ENCODE peak calls at places on chromosomes 2 and 18, in eight cellular contexts. N is K562, U is gastrocnemius medialis, A is testis, Y is HCT116, P is NB4, R is A549, W is thyroid gland. X is an unnamed sample.

GRCh38 chr2:239129147-239129896 is 271.5 kb downstream of the HDAC4 start:
- DNase-seq in N (no peak), U (no peak), A (no peak), Y (no peak), P (no peak), R (no peak), W (no peak), X (no peak)

GRCh38 chr18:41734917-41735316 is 220.1 kb upstream of the PIK3C3 start:
- DNase-seq in N (no peak), U (no peak), A (no peak), Y (no peak), P (no peak), R (no peak), W (no peak), X (no peak)

GRCh38 chr2:59006204-59006603 is 765.1 kb upstream of the FANCL start:
- DNase-seq in N (no peak), U (no peak), A (no peak), Y (no peak), P (no peak), R (no peak), W (no peak), X (no peak)

GRCh38 chr2:110991951-110992350 is 128.8 kb upstream of the BCL2L11 start:
- DNase-seq in N (no peak), U (no peak), A (no peak), Y (no peak), P (no peak), R (no peak), W (no peak), X (no peak)

GRCh38 chr2:38722271-38723115 is 28.7 kb downstream of the SRSF7 start:
- DNase-seq in N (no peak), U (peak; percentile 18), A (no peak), Y (no peak), P (no peak), R (no peak), W (no peak), X (no peak)

GRCh38 chr2:197307933-197308521 is 2.6 kb downstream of the ANKRD44 start:
- DNase-seq in N (no peak), U (no peak), A (no peak), Y (no peak), P (peak; percentile 46), R (no peak), W (no peak), X (no peak)

GRCh38 chr2:81495556-81495955 is 1191.0 kb upstream of the LRRTM1 start:
- DNase-seq in N (no peak), U (no peak), A (no peak), Y (no peak), P (no peak), R (no peak), W (no peak), X (no peak)

GRCh38 chr2:98027535-98027934 is 31.8 kb upstream of the TMEM131 start:
- DNase-seq in N (no peak), U (no peak), A (no peak), Y (no peak), P (no peak), R (no peak), W (no peak), X (no peak)

GRCh38 chr2:239223330-239224248 is 177.2 kb downstream of the HDAC4 start:
- DNase-seq in N (no peak), U (no peak), A (peak; percentile 91), Y (no peak), P (peak; percentile 86), R (no peak), W (peak; percentile 38), X (no peak)

GRCh38 chr18:23964282-23965238 is 50.0 kb upstream of the TTC39C start:
- DNase-seq in N (peak; percentile 15), U (no peak), A (no peak), Y (peak; percentile 55), P (peak; percentile 22), R (no peak), W (no peak), X (no peak)

GRCh38 chr2:232456296-232457120 is 555 bp downstream of the ALPI start:
- DNase-seq in N (no peak), U (no peak), A (no peak), Y (no peak), P (no peak), R (no peak), W (no peak), X (no peak)

GRCh38 chr2:109268916-109269315 is 139.9 kb downstream of the SH3RF3 start:
- DNase-seq in N (no peak), U (no peak), A (no peak), Y (no peak), P (no peak), R (no peak), W (no peak), X (peak; percentile 33)

GRCh38 chr2:45331034-45331786 is 279.9 kb downstream of the SRBD1 start:
- DNase-seq in N (no peak), U (no peak), A (no peak), Y (no peak), P (no peak), R (no peak), W (no peak), X (no peak)

GRCh38 chr2:164138750-164139149 is 402.9 kb upstream of the FIGN start:
- DNase-seq in N (no peak), U (no peak), A (no peak), Y (no peak), P (no peak), R (no peak), W (no peak), X (no peak)

GRCh38 chr2:39000552-39000951 is 110.9 kb downstream of the ARHGEF33 start:
- DNase-seq in N (no peak), U (no peak), A (no peak), Y (no peak), P (no peak), R (no peak), W (no peak), X (no peak)

GRCh38 chr18:10690376-10690775 is 164.5 kb downstream of the NAPG start:
- DNase-seq in N (no peak), U (no peak), A (no peak), Y (no peak), P (no peak), R (no peak), W (no peak), X (no peak)

GRCh38 chr18:26457611-26458350 is 90.6 kb downstream of the KCTD1 start:
- DNase-seq in N (peak; percentile 44), U (no peak), A (no peak), Y (no peak), P (no peak), R (no peak), W (no peak), X (no peak)

GRCh38 chr2:46181306-46181705 is 115.9 kb upstream of the EPAS1 start:
- DNase-seq in N (no peak), U (no peak), A (no peak), Y (no peak), P (no peak), R (no peak), W (no peak), X (no peak)

DNA sequence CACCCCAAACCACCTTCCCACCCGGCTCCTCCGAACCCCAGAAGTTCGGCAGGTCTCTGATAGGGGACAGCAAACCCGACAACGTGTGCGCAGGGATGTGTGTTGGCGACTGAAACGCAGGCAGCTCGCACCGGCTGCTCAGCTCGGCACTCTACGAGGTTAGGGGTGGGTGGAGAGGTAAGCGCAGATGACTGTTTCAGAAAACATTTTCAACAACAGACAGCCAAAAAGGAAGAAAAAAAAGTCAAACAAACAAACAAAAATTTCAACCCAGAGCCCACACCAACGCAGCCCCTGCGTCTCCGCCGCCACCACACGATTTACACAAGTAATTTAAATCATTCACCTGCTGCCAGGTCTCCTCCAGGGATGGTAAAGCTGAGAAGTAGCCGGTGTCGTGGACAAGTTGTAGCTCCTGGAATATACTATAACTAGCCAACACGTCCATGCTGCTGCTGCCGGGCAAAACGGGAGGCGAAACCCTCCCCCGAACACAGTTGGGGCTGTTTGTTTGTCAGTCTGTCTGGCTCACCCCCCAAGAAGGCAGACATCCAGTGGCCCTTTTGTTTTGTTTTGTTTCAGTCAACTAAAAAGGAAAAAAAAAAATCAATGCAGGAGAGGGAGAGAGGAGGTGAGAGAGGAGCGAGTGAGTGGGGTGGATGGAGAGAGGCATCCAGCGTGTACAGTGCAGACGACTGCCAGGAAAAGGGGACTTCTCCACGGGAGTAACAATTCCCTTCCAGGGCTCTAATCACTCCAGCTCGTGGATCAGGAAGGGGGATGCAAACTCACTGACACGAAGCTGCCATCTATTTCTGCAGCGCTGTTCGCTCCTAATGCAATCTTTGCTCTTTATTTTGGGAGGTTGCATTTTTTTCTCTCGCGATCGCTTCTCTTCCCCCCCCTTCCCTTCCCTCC is at the start of gene KLF7:
- DNase-seq in N (no peak), U (peak; percentile 40), A (peak; percentile 67), Y (no peak), P (peak; percentile 50), R (no peak), W (peak; percentile 65), X (peak; percentile 74)
- TF ChIP-seq POLR2A in N (no peak), U (no peak), A (no peak), Y (no peak), P (no peak), R (peak; percentile 21), W (no peak), X (no peak)

GRCh38 chr18:31723998-31724711 is 36.5 kb downstream of the SLC25A52 start:
- DNase-seq in N (no peak), U (no peak), A (peak; percentile 38), Y (no peak), P (no peak), R (no peak), W (peak; percentile 13), X (peak; percentile 24)
- H3K4me3 ChIP-seq in N (peak overlapping the region; percentile 12), U (peak overlapping the region; percentile 65), A (peak overlapping the region; percentile 72), Y (no peak overlapping the region), P (no peak overlapping the region), R (no peak overlapping the region), W (peak overlapping the region; percentile 47), X (peak overlapping the region; percentile 78)

DNA sequence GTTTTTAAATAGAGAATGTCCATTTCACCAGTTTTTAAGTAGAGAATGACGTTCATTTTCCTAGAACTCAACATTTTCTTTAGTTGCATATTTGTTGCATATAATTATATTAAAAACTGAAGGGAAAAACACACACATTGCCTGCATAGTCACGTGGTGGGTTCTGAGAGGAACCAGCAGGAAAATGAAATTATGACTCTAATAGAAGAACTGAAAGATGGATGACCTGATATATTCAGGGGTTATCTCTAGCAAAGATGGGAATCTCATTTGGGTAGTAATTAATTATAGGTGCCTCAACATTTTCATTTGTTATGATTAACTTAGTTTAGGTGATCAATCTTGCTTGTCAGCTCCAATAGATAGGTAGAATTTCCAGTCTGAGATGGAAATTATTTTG is 288.3 kb downstream of the TRIB2 start:
- DNase-seq in N (no peak), U (no peak), A (no peak), Y (no peak), P (no peak), R (no peak), W (no peak), X (no peak)
- TF ChIP-seq CTCF in N (no peak), U (no peak), A (no peak), Y (no peak), P (no peak), R (no peak), W (no peak), X (no peak)

DNA sequence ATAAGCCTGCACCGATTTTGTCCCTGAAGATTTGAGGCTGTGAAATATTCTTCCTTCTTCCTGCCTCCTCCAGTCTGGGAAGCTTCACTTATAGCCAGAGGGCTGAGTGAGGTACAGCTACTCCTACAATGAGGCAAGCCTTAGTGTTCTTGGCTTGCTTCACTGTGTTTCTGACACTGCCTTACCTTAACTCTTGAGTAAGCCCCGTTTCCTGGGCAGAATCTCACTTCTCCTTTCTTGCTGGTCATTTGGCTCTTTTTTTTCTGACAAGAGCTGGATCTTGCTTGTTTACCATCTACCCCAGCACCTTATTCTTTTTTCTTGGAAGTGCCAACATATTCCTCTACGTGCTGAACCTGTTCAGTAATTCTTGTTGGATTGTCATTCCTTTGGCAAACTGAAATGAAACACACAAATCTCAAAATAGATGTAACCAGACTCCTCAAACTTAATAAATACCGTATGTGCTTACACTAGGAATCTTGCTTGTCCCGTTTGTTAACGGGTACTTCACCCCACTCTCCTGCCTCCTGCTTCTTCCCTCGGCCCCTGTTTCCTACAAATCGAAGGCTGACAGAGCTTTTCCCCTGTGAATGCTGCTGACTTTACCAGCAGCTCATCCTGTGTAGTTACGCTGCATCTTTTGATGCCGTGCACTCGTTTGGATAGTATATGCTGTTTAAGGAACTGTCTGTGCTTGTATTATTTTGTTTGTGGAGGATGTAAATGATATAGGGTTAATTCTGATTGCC is 132.1 kb downstream of the FMNL2 start:
- DNase-seq in N (no peak), U (peak; percentile 70), A (no peak), Y (no peak), P (peak; percentile 86), R (no peak), W (no peak), X (no peak)
- TF ChIP-seq POLR2A in N (no peak), U (peak; percentile 42), A (no peak), Y (no peak), P (no peak), R (no peak), W (no peak), X (no peak)